ENCODE peak calls at places on chromosomes 5 and 9, in seven cellular contexts. One of them, this sample, is unnamed.

GRCh38 chr5:139772392-139772791 is 23.2 kb upstream of the PSD2 start:
- DNase-seq in mucosa of gallbladder: no peak
- DNase-seq in activated gamma-delta T cell treated with Interleukin-2 at 50 U/mL for 16 hours: no peak
- DNase-seq in SK-N-DZ: no peak
- DNase-seq in brain pericyte: no peak
- DNase-seq in heart right ventricle: no peak
- DNase-seq in amniotic epithelial cell: no peak
- DNase-seq in this sample: no peak

GRCh38 chr5:107474361-107474723 is 196.4 kb downstream of the EFNA5 start:
- DNase-seq in mucosa of gallbladder: no peak
- DNase-seq in activated gamma-delta T cell treated with Interleukin-2 at 50 U/mL for 16 hours: no peak
- DNase-seq in SK-N-DZ: no peak
- DNase-seq in brain pericyte: no peak
- DNase-seq in heart right ventricle: no peak
- DNase-seq in amniotic epithelial cell: no peak
- DNase-seq in this sample: no peak

GRCh38 chr9:105656131-105656921 is 5.9 kb upstream of the TAL2 start:
- DNase-seq in mucosa of gallbladder: no peak
- DNase-seq in activated gamma-delta T cell treated with Interleukin-2 at 50 U/mL for 16 hours: no peak
- DNase-seq in SK-N-DZ: peak
- DNase-seq in brain pericyte: no peak
- DNase-seq in heart right ventricle: peak
- DNase-seq in amniotic epithelial cell: no peak
- DNase-seq in this sample: peak

GRCh38 chr5:169195601-169196000 is 105.3 kb downstream of the SLIT3 start:
- DNase-seq in mucosa of gallbladder: no peak
- DNase-seq in activated gamma-delta T cell treated with Interleukin-2 at 50 U/mL for 16 hours: no peak
- DNase-seq in SK-N-DZ: no peak
- DNase-seq in brain pericyte: no peak
- DNase-seq in heart right ventricle: no peak
- DNase-seq in amniotic epithelial cell: peak
- DNase-seq in this sample: no peak

GRCh38 chr5:94276751-94277150 is 341.7 kb downstream of the KIAA0825 start:
- DNase-seq in mucosa of gallbladder: no peak
- DNase-seq in activated gamma-delta T cell treated with Interleukin-2 at 50 U/mL for 16 hours: no peak
- DNase-seq in SK-N-DZ: no peak
- DNase-seq in brain pericyte: no peak
- DNase-seq in heart right ventricle: no peak
- DNase-seq in amniotic epithelial cell: peak
- DNase-seq in this sample: no peak

GRCh38 chr9:4443439-4443838 is 46.8 kb upstream of the SLC1A1 start:
- DNase-seq in mucosa of gallbladder: no peak
- DNase-seq in activated gamma-delta T cell treated with Interleukin-2 at 50 U/mL for 16 hours: no peak
- DNase-seq in SK-N-DZ: no peak
- DNase-seq in brain pericyte: no peak
- DNase-seq in heart right ventricle: no peak
- DNase-seq in amniotic epithelial cell: no peak
- DNase-seq in this sample: no peak

GRCh38 chr5:956941-957729 is 51.5 kb upstream of the NKD2 start:
- DNase-seq in mucosa of gallbladder: peak
- DNase-seq in activated gamma-delta T cell treated with Interleukin-2 at 50 U/mL for 16 hours: peak
- DNase-seq in SK-N-DZ: no peak
- DNase-seq in brain pericyte: peak
- DNase-seq in heart right ventricle: peak
- DNase-seq in amniotic epithelial cell: peak
- DNase-seq in this sample: peak

GRCh38 chr9:5947912-5948311 is 57.2 kb downstream of the MLANA start:
- DNase-seq in mucosa of gallbladder: no peak
- DNase-seq in activated gamma-delta T cell treated with Interleukin-2 at 50 U/mL for 16 hours: no peak
- DNase-seq in SK-N-DZ: peak
- DNase-seq in brain pericyte: no peak
- DNase-seq in heart right ventricle: no peak
- DNase-seq in amniotic epithelial cell: peak
- DNase-seq in this sample: no peak

GRCh38 chr9:87322840-87323635 is 174.6 kb upstream of the DAPK1 start:
- DNase-seq in mucosa of gallbladder: no peak
- DNase-seq in activated gamma-delta T cell treated with Interleukin-2 at 50 U/mL for 16 hours: no peak
- DNase-seq in SK-N-DZ: no peak
- DNase-seq in brain pericyte: no peak
- DNase-seq in heart right ventricle: no peak
- DNase-seq in amniotic epithelial cell: peak
- DNase-seq in this sample: no peak

GRCh38 chr5:180377556-180378197 is 24.5 kb upstream of the GFPT2 start:
- DNase-seq in mucosa of gallbladder: no peak
- DNase-seq in activated gamma-delta T cell treated with Interleukin-2 at 50 U/mL for 16 hours: no peak
- DNase-seq in SK-N-DZ: no peak
- DNase-seq in brain pericyte: no peak
- DNase-seq in heart right ventricle: no peak
- DNase-seq in amniotic epithelial cell: no peak
- DNase-seq in this sample: no peak

GRCh38 chr9:93288891-93289883 is 105.2 kb downstream of the WNK2 start:
- DNase-seq in mucosa of gallbladder: no peak
- DNase-seq in activated gamma-delta T cell treated with Interleukin-2 at 50 U/mL for 16 hours: no peak
- DNase-seq in SK-N-DZ: no peak
- DNase-seq in brain pericyte: no peak
- DNase-seq in heart right ventricle: no peak
- DNase-seq in amniotic epithelial cell: peak
- DNase-seq in this sample: no peak

GRCh38 chr9:79572891-79573696 is 1.3 kb downstream of the TLE4 start:
- DNase-seq in mucosa of gallbladder: peak
- DNase-seq in activated gamma-delta T cell treated with Interleukin-2 at 50 U/mL for 16 hours: peak
- DNase-seq in SK-N-DZ: no peak
- DNase-seq in brain pericyte: no peak
- DNase-seq in heart right ventricle: peak
- DNase-seq in amniotic epithelial cell: no peak
- DNase-seq in this sample: peak

GRCh38 chr9:89720721-89721660 is 116.2 kb downstream of the GADD45G start:
- DNase-seq in mucosa of gallbladder: no peak
- DNase-seq in activated gamma-delta T cell treated with Interleukin-2 at 50 U/mL for 16 hours: no peak
- DNase-seq in SK-N-DZ: no peak
- DNase-seq in brain pericyte: no peak
- DNase-seq in heart right ventricle: no peak
- DNase-seq in amniotic epithelial cell: peak
- DNase-seq in this sample: no peak

GRCh38 chr5:78779771-78780616 is 131.4 kb upstream of the LHFPL2 start:
- DNase-seq in mucosa of gallbladder: no peak
- DNase-seq in activated gamma-delta T cell treated with Interleukin-2 at 50 U/mL for 16 hours: no peak
- DNase-seq in SK-N-DZ: peak
- DNase-seq in brain pericyte: no peak
- DNase-seq in heart right ventricle: no peak
- DNase-seq in amniotic epithelial cell: peak
- DNase-seq in this sample: no peak

GRCh38 chr5:56450766-56451165 is 217.6 kb upstream of the ANKRD55 start:
- DNase-seq in mucosa of gallbladder: no peak
- DNase-seq in activated gamma-delta T cell treated with Interleukin-2 at 50 U/mL for 16 hours: no peak
- DNase-seq in SK-N-DZ: no peak
- DNase-seq in brain pericyte: no peak
- DNase-seq in heart right ventricle: no peak
- DNase-seq in amniotic epithelial cell: no peak
- DNase-seq in this sample: no peak

GRCh38 chr9:97905228-97905627 is 17.1 kb downstream of the TRMO start:
- DNase-seq in mucosa of gallbladder: no peak
- DNase-seq in activated gamma-delta T cell treated with Interleukin-2 at 50 U/mL for 16 hours: peak
- DNase-seq in SK-N-DZ: no peak
- DNase-seq in brain pericyte: no peak
- DNase-seq in heart right ventricle: no peak
- DNase-seq in amniotic epithelial cell: no peak
- DNase-seq in this sample: no peak

GRCh38 chr9:89814340-89815040 is 209.7 kb downstream of the GADD45G start:
- DNase-seq in mucosa of gallbladder: no peak
- DNase-seq in activated gamma-delta T cell treated with Interleukin-2 at 50 U/mL for 16 hours: no peak
- DNase-seq in SK-N-DZ: peak
- DNase-seq in brain pericyte: no peak
- DNase-seq in heart right ventricle: no peak
- DNase-seq in amniotic epithelial cell: peak
- DNase-seq in this sample: peak

GRCh38 chr9:87675466-87675865 is 50.5 kb upstream of the CTSL start:
- DNase-seq in mucosa of gallbladder: peak
- DNase-seq in activated gamma-delta T cell treated with Interleukin-2 at 50 U/mL for 16 hours: no peak
- DNase-seq in SK-N-DZ: no peak
- DNase-seq in brain pericyte: no peak
- DNase-seq in heart right ventricle: no peak
- DNase-seq in amniotic epithelial cell: no peak
- DNase-seq in this sample: no peak